ENCODE peak calls at places on chromosomes 5 and 9, in ten cellular contexts. S is NCI-H774; N is activated effector memory CD4-positive, alpha-beta T cell treated with Interleukin-2 at 50 U/mL for 16 hours; U is T-helper 22 cell; K is HTR-8/SVneo; F is brain microvascular endothelial cell; A is cardiac muscle cell; C is lung; J is transverse colon; V is upper lobe of right lung. P is an unnamed sample.
A peak's percentile ranks its signal among the peaks of the same experiment; 100 is the strongest.

GRCh38 chr5:37891832-37892231 is 52.0 kb upstream of the GDNF start:
- DNase-seq in S (no peak), N (no peak), U (no peak), K (no peak), F (no peak), A (no peak), C (no peak), J (no peak), V (no peak), P (no peak)

GRCh38 chr9:91071185-91071990 is 269.8 kb downstream of the SYK start:
- DNase-seq in S (no peak), N (no peak), U (no peak), K (peak; percentile 45), F (peak; percentile 96), A (no peak), C (no peak), J (no peak), V (no peak), P (peak; percentile 86)

GRCh38 chr5:6745706-6746217 is 32.5 kb downstream of the TENT4A start:
- DNase-seq in S (peak; percentile 11), N (no peak), U (no peak), K (peak; percentile 60), F (peak; percentile 58), A (peak; percentile 56), C (no peak), J (peak; percentile 7), V (no peak), P (peak; percentile 64)

GRCh38 chr5:140393738-140394137 is 7.9 kb upstream of the ANKHD1 start:
- DNase-seq in S (no peak), N (no peak), U (no peak), K (no peak), F (no peak), A (no peak), C (no peak), J (no peak), V (no peak), P (no peak)

GRCh38 chr9:34491596-34491995 is 31.2 kb downstream of the ENHO start:
- DNase-seq in S (no peak), N (no peak), U (no peak), K (no peak), F (no peak), A (no peak), C (no peak), J (no peak), V (no peak), P (no peak)

GRCh38 chr5:168317521-168318147 is 26.2 kb downstream of the WWC1 start:
- DNase-seq in S (peak; percentile 61), N (no peak), U (no peak), K (peak; percentile 94), F (peak; percentile 97), A (peak; percentile 58), C (peak; percentile 48), J (no peak), V (no peak), P (peak; percentile 91)

GRCh38 chr5:42870882-42871418 is 59.3 kb upstream of the SELENOP start:
- DNase-seq in S (no peak), N (no peak), U (no peak), K (no peak), F (peak; percentile 30), A (no peak), C (no peak), J (peak; percentile 40), V (no peak), P (no peak)

GRCh38 chr9:127177221-127177620 is 54.8 kb upstream of the ANGPTL2 start:
- DNase-seq in S (no peak), N (no peak), U (no peak), K (no peak), F (no peak), A (no peak), C (no peak), J (peak; percentile 4), V (peak; percentile 51), P (no peak)

GRCh38 chr5:166726406-166726805 is 1565.0 kb upstream of the WWC1 start:
- DNase-seq in S (no peak), N (no peak), U (no peak), K (no peak), F (no peak), A (no peak), C (no peak), J (no peak), V (no peak), P (no peak)

GRCh38 chr9:114433086-114433485 is 45.3 kb upstream of the AKNA start:
- DNase-seq in S (no peak), N (no peak), U (no peak), K (no peak), F (no peak), A (no peak), C (no peak), J (no peak), V (peak; percentile 37), P (no peak)

GRCh38 chr9:91428431-91428830 is 4.8 kb upstream of the NFIL3 start:
- DNase-seq in S (no peak), N (no peak), U (no peak), K (no peak), F (no peak), A (no peak), C (no peak), J (no peak), V (no peak), P (no peak)

GRCh38 chr9:22008662-22009562 is at the start of gene CDKN2B:
- DNase-seq in S (peak; percentile 97), N (peak; percentile 61), U (peak; percentile 39), K (peak; percentile 88), F (peak; percentile 92), A (peak; percentile 96), C (peak; percentile 96), J (peak; percentile 97), V (peak; percentile 98), P (peak; percentile 97)

GRCh38 chr9:90965911-90966290 is 164.3 kb downstream of the SYK start:
- DNase-seq in S (no peak), N (no peak), U (no peak), K (no peak), F (no peak), A (no peak), C (no peak), J (no peak), V (no peak), P (peak; percentile 9)

GRCh38 chr9:136615631-136616306 is 46.9 kb upstream of the EGFL7 start:
- DNase-seq in S (no peak), N (no peak), U (no peak), K (no peak), F (no peak), A (no peak), C (no peak), J (no peak), V (no peak), P (no peak)

P was measured in astrocyte of the spinal cord.